ENCODE peak calls at places on chromosomes 4 and X, in ten cellular contexts. T is heart left ventricle, Q is cardiac muscle cell, F is mesendoderm, G is BJ, J is brain microvascular endothelial cell, S is GM23248, A is A549, Y is lower lobe of right lung, L is SK-N-MC. U is an unnamed sample.
A peak's percentile ranks its signal among the peaks of the same experiment; 100 is the strongest.

GRCh38 chr4:81032174-81032551 is 1.7 kb downstream of the BMP3 start:
- DNase-seq in G (no peak), J (no peak), T (no peak), Y (no peak), F (peak; percentile 6), Q (no peak), L (no peak), S (no peak), A (no peak), U (no peak)

GRCh38 chr4:176448761-176449160 is 129.0 kb downstream of the SPCS3 start:
- DNase-seq in Y (no peak), T (no peak), J (no peak), A (no peak), G (no peak), S (no peak), L (no peak), F (peak; percentile 31), Q (no peak), U (no peak)

GRCh38 chr4:96649536-96649935 is 809.6 kb downstream of the PDHA2 start:
- DNase-seq in Q (no peak), T (no peak), F (no peak), Y (no peak), J (peak; percentile 85), S (no peak), A (no peak), G (no peak), L (no peak), U (no peak)

GRCh38 chrX:101619336-101619735 is 1.5 kb upstream of the ARMCX6 start:
- DNase-seq in J (no peak), L (no peak), Q (peak; percentile 84), G (no peak), S (no peak), Y (no peak), T (peak; percentile 23), A (no peak), F (peak; percentile 75), U (no peak)

GRCh38 chrX:125387945-125388344 is 68.3 kb downstream of the TEX13C start:
- DNase-seq in S (no peak), L (no peak), Y (no peak), T (no peak), G (no peak), A (no peak), Q (no peak), J (no peak), F (peak; percentile 82), U (no peak)

GRCh38 chrX:41946973-41947612 is 23.7 kb upstream of the CASK start:
- DNase-seq in L (no peak), A (no peak), S (no peak), T (no peak), Y (no peak), F (peak; percentile 44), G (no peak), Q (peak; percentile 19), J (no peak), U (no peak)

GRCh38 chr4:183264614-183265013 is 55.5 kb downstream of the CLDN22 start:
- DNase-seq in A (no peak), F (no peak), Y (no peak), S (peak; percentile 72), Q (no peak), T (no peak), L (no peak), G (peak; percentile 38), J (no peak), U (peak; percentile 55)

GRCh38 chr4:136637071-136637777 is 895.1 kb downstream of the PCDH18 start:
- DNase-seq in F (peak; percentile 70), Y (no peak), Q (peak; percentile 44), J (peak; percentile 18), G (no peak), S (peak; percentile 28), L (no peak), A (no peak), T (no peak), U (no peak)

DNA sequence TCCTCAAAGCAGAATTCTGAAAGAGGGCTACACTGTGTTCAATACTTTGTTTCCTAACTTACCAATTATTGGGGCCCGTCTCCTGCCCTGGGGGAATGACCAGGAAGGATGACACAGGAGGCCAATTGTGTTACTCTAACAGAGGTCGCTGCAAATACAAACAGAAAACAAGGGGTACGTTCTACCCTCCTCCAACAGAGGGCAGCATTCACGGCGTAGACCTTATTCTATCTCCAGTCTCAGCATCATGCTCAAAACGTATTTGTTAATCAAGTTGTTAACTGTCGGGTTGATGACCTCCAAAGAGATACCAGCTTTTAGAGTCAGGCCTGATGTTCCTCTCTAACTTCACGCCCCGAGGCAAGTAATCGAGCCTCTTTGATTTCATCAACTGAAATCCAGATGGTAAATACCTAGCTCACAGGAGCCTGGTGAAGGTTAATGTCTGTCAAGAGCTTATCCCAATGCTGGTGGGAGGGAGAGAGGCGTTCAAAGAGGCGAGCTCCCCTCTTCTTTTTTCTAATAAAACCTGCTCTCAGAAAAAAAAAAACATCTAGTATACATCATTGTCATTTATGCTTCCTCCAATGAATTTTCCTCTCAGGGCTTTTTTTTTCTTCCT is 181.0 kb upstream of the KCNIP4 start:
- DNase-seq in Q (peak; percentile 63), L (no peak), F (peak; percentile 81), T (no peak), A (no peak), S (peak; percentile 61), G (peak; percentile 1), Y (no peak), J (peak; percentile 37), U (no peak)
- H3K4me3 ChIP-seq in Q (no peak overlapping the region), L (no peak overlapping the region), F (no peak overlapping the region), T (no peak overlapping the region), A (no peak overlapping the region), S (no peak overlapping the region), G (no peak overlapping the region), Y (no peak overlapping the region), J (no peak overlapping the region), U (no peak overlapping the region)

DNA sequence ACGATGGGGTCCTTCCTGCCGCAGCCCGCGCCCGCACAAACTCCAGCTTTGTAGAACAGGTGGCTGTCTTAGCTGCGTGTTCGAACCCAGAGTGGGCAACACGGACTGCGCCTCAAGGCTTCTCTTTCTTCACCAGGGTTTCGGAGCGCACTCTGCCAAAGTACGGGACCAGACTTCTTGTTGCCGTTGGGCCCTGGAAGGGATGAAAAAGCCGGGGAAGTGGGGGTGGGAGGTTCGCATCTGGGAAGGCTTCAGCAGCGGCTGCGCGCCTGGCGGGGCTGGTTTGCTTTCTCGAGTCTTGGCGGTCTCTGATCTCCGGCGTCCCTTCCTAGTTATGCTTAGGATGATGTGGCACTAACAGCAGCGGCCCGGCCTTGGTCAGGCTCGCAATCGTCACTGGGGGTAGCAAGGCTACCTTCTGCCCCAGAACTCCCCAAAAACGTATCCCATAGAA is 673 bp downstream of the PARM1 start:
- DNase-seq in J (no peak), S (peak; percentile 30), A (no peak), Q (peak; percentile 14), T (peak; percentile 27), G (no peak), Y (peak; percentile 49), F (peak; percentile 19), L (no peak), U (no peak)
- H3K4me3 ChIP-seq in J (peak overlapping the region; percentile 54), S (peak overlapping the region; percentile 67), A (peak overlapping the region; percentile 50), Q (peak overlapping the region; percentile 67), T (peak overlapping the region; percentile 76), G (no peak overlapping the region), Y (peak overlapping the region; percentile 59), F (no peak overlapping the region), L (peak overlapping the region; percentile 89), U (no peak overlapping the region)

GRCh38 chr4:110639207-110640092 is 16.6 kb upstream of the PITX2 start:
- DNase-seq in S (no peak), J (no peak), Y (peak; percentile 28), Q (no peak), L (no peak), F (peak; percentile 52), A (no peak), T (no peak), G (no peak), U (no peak)

GRCh38 chr4:110636231-110636676 is 13.4 kb upstream of the PITX2 start:
- DNase-seq in F (peak; percentile 76), G (no peak), T (no peak), L (no peak), J (no peak), Q (no peak), A (peak; percentile 11), Y (no peak), S (no peak), U (no peak)

GRCh38 chr4:110638347-110638746 is 15.5 kb upstream of the PITX2 start:
- DNase-seq in G (no peak), Y (no peak), S (no peak), L (no peak), Q (no peak), J (no peak), T (no peak), A (no peak), F (no peak), U (no peak)

GRCh38 chr4:110636677-110637407 is 14.0 kb upstream of the PITX2 start:
- DNase-seq in Y (no peak), L (no peak), S (peak; percentile 90), J (no peak), F (peak; percentile 92), T (no peak), A (peak; percentile 56), Q (peak; percentile 55), G (no peak), U (peak; percentile 40)

GRCh38 chr4:110637408-110638131 is 14.7 kb upstream of the PITX2 start:
- DNase-seq in G (no peak), S (peak; percentile 27), J (no peak), A (no peak), L (no peak), Y (no peak), T (no peak), F (peak; percentile 87), Q (no peak), U (no peak)
- H3K4me3 ChIP-seq in G (peak overlapping the region; percentile 34), S (peak overlapping the region; percentile 88), J (peak overlapping the region; percentile 29), A (peak overlapping the region; percentile 70), L (peak overlapping the region; percentile 97), Y (no peak overlapping the region), T (peak overlapping the region; percentile 44), F (peak overlapping the region; percentile 50), Q (peak overlapping the region; percentile 17), U (peak overlapping the region; percentile 76)

GRCh38 chr4:184396570-184397515 is 77.5 kb downstream of the IRF2 start:
- DNase-seq in A (no peak), Y (no peak), F (no peak), S (no peak), G (no peak), L (no peak), T (no peak), J (no peak), Q (no peak), U (no peak)
- H3K4me3 ChIP-seq in A (no peak overlapping the region), Y (no peak overlapping the region), F (no peak overlapping the region), S (no peak overlapping the region), G (no peak overlapping the region), L (no peak overlapping the region), T (no peak overlapping the region), J (no peak overlapping the region), Q (no peak overlapping the region), U (no peak overlapping the region)